ENCODE peak calls at places on chromosome 19, in nine cellular contexts. E is H1; N is stomach; D is tibial nerve; J is CD8-positive, alpha-beta T cell; R is breast epithelium; Q is ovary; I is hepatocyte; H is left ventricle myocardium inferior. P is an unnamed sample. For H3K4me1, the result is how much of the 10 kb centered on the place peaks cover.

GRCh38 chr19:55536951-55537740 is at the start of gene SBK2:
- DNase-seq in H (no peak), D (no peak), R (no peak), N (no peak), Q (no peak), J (no peak), I (no peak), E (peak), P (no peak)

GRCh38 chr19:53892981-53893325 is 11.0 kb downstream of the PRKCG start:
- DNase-seq in I (no peak), N (no peak), J (no peak), Q (no peak), R (no peak), D (no peak), H (no peak), E (no peak), P (no peak)

GRCh38 chr19:7856679-7857663 is 17.2 kb downstream of the PRR36 start:
- DNase-seq in E (no peak), Q (no peak), J (no peak), N (no peak), H (no peak), I (no peak), R (no peak), D (no peak), P (no peak)

GRCh38 chr19:2250765-2251576 is 1.8 kb downstream of the AMH start:
- DNase-seq in E (no peak), Q (peak), D (no peak), N (no peak), H (no peak), I (no peak), J (peak), R (no peak), P (no peak)

GRCh38 chr19:30319411-30319810 is 52.8 kb upstream of the ZNF536 start:
- DNase-seq in J (no peak), H (no peak), E (no peak), D (no peak), N (no peak), R (no peak), Q (no peak), I (no peak), P (no peak)

GRCh38 chr19:57103573-57104277 is 16.1 kb upstream of the USP29 start:
- DNase-seq in D (peak), H (peak), R (no peak), I (peak), E (no peak), Q (peak), J (peak), N (peak), P (peak)

GRCh38 chr19:33080761-33081681 is at the start of gene GPATCH1:
- DNase-seq in E (peak), D (peak), H (peak), J (peak), N (peak), Q (peak), R (peak), I (peak), P (peak)

GRCh38 chr19:45569619-45570421 is 14.8 kb downstream of the OPA3 start:
- DNase-seq in D (no peak), N (peak), J (peak), E (peak), R (no peak), Q (no peak), I (peak), H (peak), P (peak)

GRCh38 chr19:52585101-52585500 is 15.0 kb downstream of the ZNF701 start:
- DNase-seq in N (no peak), I (no peak), E (no peak), J (no peak), R (no peak), D (no peak), H (no peak), Q (peak), P (no peak)

GRCh38 chr19:32313866-32314265 is 31.5 kb upstream of the ZNF507 start:
- DNase-seq in Q (no peak), D (no peak), J (no peak), E (no peak), H (no peak), N (no peak), I (no peak), R (no peak), P (no peak)

GRCh38 chr19:12802267-12803106 is 618 bp downstream of the THSD8 start:
- DNase-seq in E (no peak), I (no peak), R (no peak), Q (peak), H (no peak), D (no peak), N (no peak), J (no peak), P (no peak)
- H3K27ac ChIP-seq in E (peak), I (no peak), R (peak), Q (no peak), H (peak), D (peak), N (peak), J (no peak), P (peak)

GRCh38 chr19:10928563-10929401 is at the start of the genes TIMM29 and YIPF2:
- DNase-seq in E (peak), D (peak), Q (peak), I (peak), R (peak), J (peak), N (peak), H (peak), P (peak)
- TF ChIP-seq CTCF in E (no peak), D (no peak), Q (no peak), I (no peak), R (no peak), J (no peak), N (no peak), H (no peak), P (peak)

GRCh38 chr19:6273701-6274601 is 5.8 kb downstream of the MLLT1 start:
- DNase-seq in N (peak), H (peak), Q (peak), I (peak), E (no peak), J (no peak), R (peak), D (peak), P (peak)
- H3K4me1 ChIP-seq in N (half or more), H (half or more), Q (half or more), I (half or more), E (under half), J (under half), R (half or more), D (half or more), P (half or more)

GRCh38 chr19:38695319-38695683 is 47.9 kb downstream of the ACTN4 start:
- DNase-seq in R (no peak), D (no peak), Q (no peak), N (no peak), J (no peak), I (no peak), E (no peak), H (no peak), P (no peak)
- H3K27ac ChIP-seq in R (peak), D (peak), Q (no peak), N (peak), J (no peak), I (peak), E (no peak), H (peak), P (peak)

DNA sequence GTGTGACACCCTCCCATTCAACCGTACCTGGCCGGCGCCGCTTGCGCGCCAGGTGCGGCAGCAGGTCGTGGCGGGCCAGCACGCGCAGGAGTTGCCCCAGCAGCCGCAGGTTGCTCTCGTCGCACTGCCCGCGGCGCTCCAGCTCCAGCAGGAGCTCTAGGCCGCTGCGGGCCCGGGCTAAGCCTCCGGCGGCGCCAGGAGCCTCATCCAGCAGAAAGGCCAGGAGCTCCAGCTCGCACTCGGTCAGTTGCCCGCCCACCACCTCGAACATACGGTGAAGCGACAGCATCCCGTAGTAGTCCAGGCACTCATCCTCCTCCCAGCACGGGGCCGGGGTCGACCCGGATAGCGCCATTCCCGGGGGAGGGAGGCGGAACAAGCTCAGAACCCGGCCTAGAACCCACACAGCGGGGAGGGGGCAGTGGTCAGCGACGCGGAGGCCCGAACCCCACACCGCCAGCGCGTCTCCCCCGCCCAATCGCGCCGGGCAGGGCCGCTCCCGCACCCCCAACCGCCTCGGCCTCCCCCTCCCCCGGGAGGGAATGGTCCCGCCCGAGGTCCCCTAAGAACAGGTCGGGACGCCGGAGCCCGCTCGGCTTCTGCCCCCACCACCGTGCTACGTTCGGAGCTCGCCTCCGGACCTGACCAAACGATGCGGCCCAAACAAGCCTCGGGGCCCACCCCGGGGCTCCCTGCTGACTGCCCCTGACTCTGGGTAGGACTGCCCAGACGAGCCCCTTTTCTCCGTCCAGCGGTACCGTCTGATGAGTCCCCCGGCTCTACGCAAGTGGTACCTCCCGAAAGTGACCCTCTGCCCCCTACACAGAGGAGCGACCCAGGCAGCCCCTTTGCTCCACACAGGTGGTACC is 590 bp downstream of the DEDD2 start:
- DNase-seq in J (no peak), N (peak), R (peak), Q (peak), E (no peak), I (peak), H (peak), D (no peak), P (no peak)
- TF ChIP-seq CTCF in J (no peak), N (no peak), R (no peak), Q (no peak), E (no peak), I (no peak), H (no peak), D (no peak), P (no peak)

DNA sequence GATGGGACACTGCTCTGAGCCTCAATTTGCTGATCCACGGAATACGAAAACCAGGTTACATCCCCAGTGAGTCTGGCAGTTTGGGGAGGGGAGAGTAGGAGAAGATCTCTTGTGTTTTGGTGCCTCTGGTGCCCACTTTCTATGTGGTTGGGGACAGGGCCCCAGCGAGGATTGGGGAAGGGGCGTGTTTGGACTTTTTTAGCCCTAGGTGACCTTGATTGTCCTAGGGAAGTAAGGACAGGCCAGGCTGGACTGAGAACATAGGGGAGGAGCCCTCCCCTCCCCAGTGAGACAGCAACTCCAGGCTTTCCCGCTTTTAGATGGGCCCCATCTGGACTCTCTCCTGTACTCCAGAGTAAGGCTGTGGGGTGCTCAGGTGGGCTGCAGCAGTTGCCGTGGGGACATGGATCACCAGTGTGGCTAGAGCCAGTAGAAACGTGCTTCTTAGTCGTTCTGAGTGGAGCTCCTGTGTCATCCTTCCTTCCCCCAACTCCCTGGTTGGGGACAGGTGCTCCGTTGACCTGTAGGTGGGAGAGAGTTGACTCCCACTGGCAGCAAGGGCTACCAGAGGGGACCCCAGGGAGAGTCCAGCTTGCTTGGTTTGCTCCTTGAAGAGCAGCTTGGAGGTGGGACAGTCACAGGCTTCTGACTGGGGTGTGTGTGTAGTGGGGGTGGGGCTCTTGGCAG is 4.3 kb downstream of the EGLN2 start:
- DNase-seq in E (no peak), N (no peak), J (no peak), I (no peak), R (no peak), D (no peak), Q (no peak), H (no peak), P (no peak)
- H3K4me1 ChIP-seq in E (half or more), N (half or more), J (half or more), I (half or more), R (half or more), D (half or more), Q (half or more), H (half or more), P (half or more)